ENCODE peak calls at places on chromosomes 4 and X, in seven cellular contexts. U is SK-N-SH, Q is smooth muscle cell of the brain vasculature, I is NCI-H1092 treated with DMSO at 0.1 percent for 48 hours, C is NCI-H82, M is OCI-LY7, V is NCI-H1694 treated with DMSO at 0.1 percent for 48 hours. B is an unnamed sample.

GRCh38 chr4:152909901-152910300 is 26.2 kb upstream of the FHDC1 start:
- DNase-seq in C (no peak), I (no peak), M (no peak), Q (no peak), V (no peak), U (no peak), B (no peak)

GRCh38 chr4:140298001-140298400 is 75.4 kb upstream of the SCOC start:
- DNase-seq in M (no peak), U (no peak), Q (no peak), I (peak), C (no peak), V (no peak), B (no peak)

GRCh38 chr4:54525602-54526001 is 132.2 kb upstream of the KIT start:
- DNase-seq in Q (no peak), C (no peak), I (no peak), M (no peak), U (no peak), V (no peak), B (no peak)

GRCh38 chr4:74715731-74716435 is 78.4 kb downstream of the BTC start:
- DNase-seq in I (no peak), Q (no peak), U (no peak), M (no peak), V (no peak), C (no peak), B (no peak)

GRCh38 chr4:133869486-133869885 is 332.1 kb downstream of the PABPC4L start:
- DNase-seq in Q (no peak), M (no peak), V (no peak), I (no peak), U (no peak), C (no peak), B (no peak)

GRCh38 chrX:129632443-129632842 is 22.3 kb downstream of the APLN start:
- DNase-seq in U (no peak), C (no peak), I (no peak), M (no peak), Q (no peak), V (no peak), B (no peak)

GRCh38 chr4:73505567-73505966 is 24.0 kb downstream of the AFM start:
- DNase-seq in V (no peak), M (peak), Q (no peak), I (no peak), U (no peak), C (no peak), B (no peak)

GRCh38 chr4:102263024-102263787 is 82.1 kb downstream of the SLC39A8 start:
- DNase-seq in Q (no peak), M (peak), V (peak), C (peak), U (peak), I (peak), B (peak)

GRCh38 chr4:159757471-159757870 is 654.6 kb downstream of the RAPGEF2 start:
- DNase-seq in V (no peak), C (no peak), Q (no peak), M (no peak), I (no peak), U (no peak), B (no peak)

GRCh38 chr4:8747896-8748575 is 123.6 kb downstream of the HMX1 start:
- DNase-seq in V (no peak), U (no peak), C (no peak), M (no peak), I (no peak), Q (no peak), B (no peak)

GRCh38 chrX:119989905-119990408 is 46.4 kb upstream of the NKAP start:
- DNase-seq in C (peak), V (no peak), U (no peak), Q (no peak), I (no peak), M (no peak), B (no peak)

GRCh38 chr4:8706221-8707044 is 113.9 kb downstream of the CPZ start:
- DNase-seq in M (no peak), U (no peak), V (no peak), C (no peak), Q (no peak), I (no peak), B (no peak)

GRCh38 chrX:69067841-69068240 is 97.4 kb downstream of the PJA1 start:
- DNase-seq in M (no peak), I (no peak), C (no peak), U (no peak), V (no peak), Q (no peak), B (no peak)

GRCh38 chr4:126530996-126531585 is 1101.7 kb upstream of the INTU start:
- DNase-seq in M (no peak), V (no peak), C (no peak), I (no peak), U (no peak), Q (no peak), B (no peak)

GRCh38 chr4:168850016-168850415 is 160.0 kb downstream of the CBR4 start:
- DNase-seq in I (no peak), V (no peak), U (no peak), M (no peak), C (no peak), Q (no peak), B (no peak)

GRCh38 chr4:106522839-106523238 is 154.3 kb upstream of the GIMD1 start:
- DNase-seq in Q (no peak), U (peak), I (no peak), M (no peak), C (no peak), V (no peak), B (no peak)

GRCh38 chr4:89889289-89889688 is 5.4 kb upstream of the MMRN1 start:
- DNase-seq in I (no peak), C (no peak), Q (no peak), V (no peak), U (no peak), M (no peak), B (no peak)

GRCh38 chrX:136158685-136159084 is 11.4 kb downstream of the FHL1 start:
- DNase-seq in Q (no peak), M (no peak), U (no peak), I (no peak), V (no peak), C (no peak), B (no peak)

GRCh38 chr4:143402776-143403550 is 66.3 kb downstream of the GAB1 start:
- DNase-seq in M (peak), I (no peak), V (no peak), C (no peak), U (no peak), Q (no peak), B (peak)

GRCh38 chr4:72366601-72367000 is 202.4 kb downstream of the ADAMTS3 start:
- DNase-seq in I (no peak), U (no peak), C (no peak), Q (no peak), V (no peak), M (no peak), B (no peak)

GRCh38 chrX:40845331-40845911 is 110.1 kb upstream of the MED14 start:
- DNase-seq in I (no peak), M (no peak), Q (peak), U (no peak), V (peak), C (no peak), B (no peak)

B was measured in DMS 273 treated with DMSO at 0.1 percent for 48 hours.